ENCODE peak calls at places on chromosomes 1 and 21, in five cellular contexts. G is SK-MEL-5, T is T-helper 1 cell, V is midbrain, E is HFF-Myc. M is an unnamed sample.

GRCh38 chr1:48876221-48876785 is 99.6 kb upstream of the BEND5 start:
- DNase-seq in G (no peak), T (no peak), V (no peak), E (no peak), M (no peak)

GRCh38 chr1:11799896-11800295 is 5.9 kb downstream of the MTHFR start:
- DNase-seq in G (no peak), T (no peak), V (no peak), E (no peak), M (no peak)

GRCh38 chr1:223046011-223046410 is 97.0 kb downstream of the TLR5 start:
- DNase-seq in G (no peak), T (no peak), V (no peak), E (no peak), M (no peak)

GRCh38 chr1:158509471-158510161 is 37.6 kb downstream of the OR10R2 start:
- DNase-seq in G (no peak), T (no peak), V (peak), E (no peak), M (no peak)

GRCh38 chr21:35850542-35851103 is 209.7 kb downstream of the SETD4 start:
- DNase-seq in G (no peak), T (no peak), V (no peak), E (no peak), M (no peak)

GRCh38 chr1:180881806-180882509 is 30.7 kb upstream of the KIAA1614 start:
- DNase-seq in G (peak), T (no peak), V (peak), E (peak), M (no peak)

GRCh38 chr1:67688526-67689219 is 3.7 kb downstream of the GADD45A start:
- DNase-seq in G (no peak), T (no peak), V (no peak), E (no peak), M (no peak)

GRCh38 chr1:150813028-150813707 is 5.1 kb upstream of the CTSK start:
- DNase-seq in G (peak), T (no peak), V (peak), E (peak), M (no peak)

GRCh38 chr1:33692216-33693188 is 171.4 kb upstream of the HMGB4 start:
- DNase-seq in G (no peak), T (no peak), V (no peak), E (no peak), M (no peak)

GRCh38 chr1:53585116-53585515 is 125.9 kb downstream of the DMRTB1 start:
- DNase-seq in G (peak), T (no peak), V (no peak), E (no peak), M (no peak)

GRCh38 chr1:84462118-84462517 is 16.9 kb upstream of the RPF1 start:
- DNase-seq in G (no peak), T (no peak), V (no peak), E (no peak), M (no peak)

GRCh38 chr1:99728494-99729235 is 37.8 kb downstream of the FRRS1 start:
- DNase-seq in G (peak), T (no peak), V (no peak), E (no peak), M (no peak)

GRCh38 chr1:115782571-115783281 is 14.2 kb upstream of the CASQ2 start:
- DNase-seq in G (no peak), T (no peak), V (no peak), E (peak), M (no peak)

GRCh38 chr1:210250998-210251679 is 18.5 kb downstream of the SERTAD4 start:
- DNase-seq in G (no peak), T (no peak), V (peak), E (no peak), M (no peak)

GRCh38 chr21:32819702-32820101 is 48.1 kb upstream of the PAXBP1 start:
- DNase-seq in G (no peak), T (no peak), V (no peak), E (peak), M (no peak)

GRCh38 chr1:93616996-93617669 is 64.5 kb downstream of the BCAR3 start:
- DNase-seq in G (no peak), T (no peak), V (peak), E (no peak), M (peak)

GRCh38 chr21:38769253-38769780 is 36.4 kb upstream of the ETS2 start:
- DNase-seq in G (no peak), T (no peak), V (no peak), E (no peak), M (no peak)

GRCh38 chr1:5311634-5312298 is 657.4 kb downstream of the AJAP1 start:
- DNase-seq in G (no peak), T (no peak), V (no peak), E (no peak), M (no peak)

GRCh38 chr1:223763881-223764280 is 51.5 kb downstream of the CAPN2 start:
- DNase-seq in G (no peak), T (no peak), V (no peak), E (no peak), M (no peak)

GRCh38 chr1:235088907-235089306 is 39.7 kb downstream of the TOMM20 start:
- DNase-seq in G (no peak), T (no peak), V (no peak), E (no peak), M (no peak)

GRCh38 chr1:215083408-215083961 is 948 bp downstream of the KCNK2 start:
- DNase-seq in G (peak), T (no peak), V (no peak), E (no peak), M (no peak)

GRCh38 chr1:60765204-60765603 is 317.2 kb upstream of the NFIA start:
- DNase-seq in G (peak), T (no peak), V (peak), E (no peak), M (no peak)

GRCh38 chr1:231973840-231974239 is 347.2 kb downstream of the DISC1 start:
- DNase-seq in G (no peak), T (no peak), V (no peak), E (no peak), M (no peak)

GRCh38 chr1:76901158-76901767 is 34.0 kb downstream of the ST6GALNAC5 start:
- DNase-seq in G (peak), T (no peak), V (peak), E (peak), M (no peak)

GRCh38 chr21:32800056-32800455 is 28.5 kb upstream of the PAXBP1 start:
- DNase-seq in G (no peak), T (no peak), V (no peak), E (no peak), M (no peak)

GRCh38 chr1:227959325-227959860 is 11.7 kb upstream of the WNT9A start:
- DNase-seq in G (no peak), T (no peak), V (no peak), E (no peak), M (no peak)

GRCh38 chr21:31248598-31248997 is 95.5 kb downstream of the TIAM1 start:
- DNase-seq in G (no peak), T (no peak), V (no peak), E (no peak), M (no peak)

GRCh38 chr1:74775735-74776134 is 42.8 kb downstream of the TYW3 start:
- DNase-seq in G (no peak), T (no peak), V (no peak), E (no peak), M (no peak)

GRCh38 chr1:150922519-150922975 is 3.6 kb upstream of the SETDB1 start:
- DNase-seq in G (peak), T (peak), V (peak), E (peak), M (no peak)

GRCh38 chr1:117555806-117556205 is 50.0 kb upstream of the TENT5C start:
- DNase-seq in G (no peak), T (no peak), V (no peak), E (no peak), M (peak)

M was measured in cerebellar nuclear complex.